ENCODE peak calls at places on chromosome 22, in seven cellular contexts. P is K562, E is IMR-90, N is GM12878, O is H1, Q is SK-N-SH, R is HepG2. U is an unnamed sample.

GRCh38 chr22:37244114-37244921 is at the start of gene RAC2:
- DNase-seq in P (peak; percentile 84), E (peak; percentile 57), N (no peak), O (no peak), Q (peak; percentile 57), R (no peak), U (no peak)

GRCh38 chr22:31683181-31684105 is 21.4 kb upstream of the PISD start:
- DNase-seq in P (no peak), E (no peak), N (no peak), O (no peak), Q (no peak), R (no peak), U (no peak)

GRCh38 chr22:29756341-29756740 is 10.5 kb downstream of the ZMAT5 start:
- DNase-seq in P (no peak), E (no peak), N (no peak), O (no peak), Q (no peak), R (no peak), U (no peak)

GRCh38 chr22:22520667-22521602 is 865 bp upstream of the ZNF280A start:
- DNase-seq in P (peak; percentile 85), E (peak; percentile 19), N (no peak), O (no peak), Q (no peak), R (no peak), U (no peak)

GRCh38 chr22:30926706-30927105 is 41.9 kb downstream of the MORC2 start:
- DNase-seq in P (no peak), E (no peak), N (no peak), O (no peak), Q (no peak), R (no peak), U (no peak)

GRCh38 chr22:31561970-31562369 is 65.6 kb downstream of the SFI1 start:
- DNase-seq in P (no peak), E (no peak), N (no peak), O (no peak), Q (no peak), R (no peak), U (no peak)

GRCh38 chr22:49207008-49207775 is 620.5 kb downstream of the BRD1 start:
- DNase-seq in P (no peak), E (no peak), N (no peak), O (no peak), Q (no peak), R (no peak), U (no peak)

GRCh38 chr22:31821572-31821971 is 67.8 kb downstream of the DEPDC5 start:
- DNase-seq in P (no peak), E (no peak), N (no peak), O (no peak), Q (no peak), R (no peak), U (no peak)

GRCh38 chr22:44192098-44192810 is 11.5 kb downstream of the PARVG start:
- DNase-seq in P (peak; percentile 83), E (no peak), N (no peak), O (peak; percentile 15), Q (peak; percentile 70), R (no peak), U (no peak)

GRCh38 chr22:48973694-48974041 is 854.0 kb downstream of the BRD1 start:
- DNase-seq in P (no peak), E (no peak), N (no peak), O (no peak), Q (no peak), R (no peak), U (no peak)

GRCh38 chr22:47626428-47627390 is 864.3 kb downstream of the TBC1D22A start:
- DNase-seq in P (peak; percentile 19), E (no peak), N (no peak), O (no peak), Q (no peak), R (peak; percentile 13), U (peak; percentile 25)

GRCh38 chr22:44862981-44863860 is 110.8 kb downstream of the ARHGAP8 start:
- DNase-seq in P (peak; percentile 61), E (no peak), N (no peak), O (no peak), Q (no peak), R (no peak), U (no peak)

GRCh38 chr22:29308791-29309262 is 2.4 kb downstream of the GAS2L1 start:
- DNase-seq in P (no peak), E (peak; percentile 65), N (no peak), O (no peak), Q (peak; percentile 39), R (no peak), U (no peak)

GRCh38 chr22:46368422-46368821 is 32.9 kb downstream of the TRMU start:
- DNase-seq in P (no peak), E (no peak), N (no peak), O (no peak), Q (no peak), R (no peak), U (no peak)

GRCh38 chr22:46365166-46365624 is 29.7 kb downstream of the TRMU start:
- DNase-seq in P (no peak), E (no peak), N (no peak), O (no peak), Q (no peak), R (no peak), U (no peak)

GRCh38 chr22:46367707-46368191 is 32.2 kb downstream of the TRMU start:
- DNase-seq in P (peak; percentile 72), E (peak; percentile 40), N (no peak), O (peak; percentile 61), Q (peak; percentile 87), R (peak; percentile 44), U (peak; percentile 64)

GRCh38 chr22:46366327-46366731 is 30.8 kb downstream of the TRMU start:
- DNase-seq in P (no peak), E (no peak), N (no peak), O (no peak), Q (no peak), R (no peak), U (no peak)

GRCh38 chr22:46366801-46367706 is 31.5 kb downstream of the TRMU start:
- DNase-seq in P (no peak), E (no peak), N (no peak), O (no peak), Q (no peak), R (no peak), U (no peak)
- TF ChIP-seq USF2 in P (no peak), E (no peak), N (no peak), O (no peak), Q (no peak), R (no peak), U (no peak)

GRCh38 chr22:42933783-42934144 is 76.7 kb upstream of the ARFGAP3 start:
- DNase-seq in P (no peak), E (peak; percentile 97), N (no peak), O (no peak), Q (no peak), R (peak; percentile 33), U (peak; percentile 73)

GRCh38 chr22:42932197-42932519 is 75.1 kb upstream of the ARFGAP3 start:
- DNase-seq in P (no peak), E (no peak), N (no peak), O (no peak), Q (no peak), R (no peak), U (no peak)

GRCh38 chr22:42931421-42932196 is 74.5 kb upstream of the ARFGAP3 start:
- DNase-seq in P (no peak), E (peak; percentile 18), N (peak; percentile 79), O (no peak), Q (no peak), R (no peak), U (no peak)

GRCh38 chr22:42932857-42933782 is 76.0 kb upstream of the ARFGAP3 start:
- DNase-seq in P (peak; percentile 33), E (peak; percentile 28), N (peak; percentile 71), O (no peak), Q (no peak), R (no peak), U (no peak)

GRCh38 chr22:42934338-42934737 is 77.3 kb upstream of the ARFGAP3 start:
- DNase-seq in P (no peak), E (no peak), N (no peak), O (no peak), Q (no peak), R (no peak), U (no peak)
- H3K4me3 ChIP-seq in P (no peak overlapping the region), E (no peak overlapping the region), N (peak overlapping the region; percentile 74), O (no peak overlapping the region), Q (no peak overlapping the region), R (no peak overlapping the region), U (no peak overlapping the region)

DNA sequence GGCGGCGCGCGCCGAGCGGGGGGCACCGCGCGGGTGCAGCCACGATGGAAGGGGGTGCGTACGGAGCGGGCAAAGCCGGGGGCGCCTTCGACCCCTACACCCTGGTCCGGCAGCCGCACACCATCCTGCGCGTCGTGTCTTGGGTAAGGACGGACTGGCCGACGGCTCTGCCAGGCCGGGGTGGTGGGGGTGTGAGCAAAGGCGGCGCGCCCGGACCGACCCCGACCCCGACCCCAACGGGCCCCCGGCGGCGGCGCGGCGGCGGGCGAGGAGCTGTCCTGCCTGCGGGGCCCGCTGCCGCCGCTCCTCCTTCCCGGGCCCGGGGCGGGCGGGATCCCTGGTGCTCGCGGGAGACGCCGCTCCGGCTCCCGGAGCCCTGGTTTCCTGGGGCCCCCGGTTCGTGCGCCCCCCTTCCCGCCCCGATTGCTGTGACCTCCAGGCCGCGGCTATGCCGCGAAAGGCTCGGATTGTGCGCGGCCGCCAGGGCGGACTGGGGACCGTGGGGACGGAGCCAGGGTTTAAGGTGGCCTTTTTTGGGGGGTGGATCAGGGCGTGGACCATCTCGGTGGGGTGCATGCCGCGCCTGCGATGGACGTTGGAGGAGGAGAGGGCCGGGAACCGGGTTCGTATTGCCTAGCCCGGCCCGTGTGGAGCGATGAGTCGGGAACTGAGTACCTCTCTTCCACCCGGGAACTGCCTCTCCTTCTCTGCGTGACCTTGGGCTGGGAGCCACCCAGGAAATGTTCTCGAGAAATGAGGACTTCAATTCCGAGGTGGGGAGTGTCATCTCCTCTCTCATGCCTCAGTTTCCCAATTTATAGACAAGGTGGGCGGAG is at the start of gene SYNGR1:
- DNase-seq in P (peak; percentile 54), E (no peak), N (no peak), O (no peak), Q (peak; percentile 69), R (no peak), U (no peak)
- TF ChIP-seq USF2 in P (no peak), E (no peak), N (no peak), O (no peak), Q (no peak), R (no peak), U (no peak)

GRCh38 chr22:32883131-32883530 is 81.6 kb downstream of the TIMP3 start:
- DNase-seq in P (peak; percentile 23), E (no peak), N (no peak), O (no peak), Q (peak; percentile 55), R (no peak), U (no peak)

GRCh38 chr22:32880061-32880460 is 78.6 kb downstream of the TIMP3 start:
- DNase-seq in P (no peak), E (peak; percentile 63), N (no peak), O (no peak), Q (no peak), R (no peak), U (no peak)

GRCh38 chr22:32880906-32881596 is 79.5 kb downstream of the TIMP3 start:
- DNase-seq in P (peak; percentile 79), E (peak; percentile 73), N (no peak), O (no peak), Q (peak; percentile 89), R (no peak), U (no peak)

GRCh38 chr22:32879550-32879949 is 78.0 kb downstream of the TIMP3 start:
- DNase-seq in P (no peak), E (no peak), N (no peak), O (no peak), Q (no peak), R (no peak), U (no peak)

DNA sequence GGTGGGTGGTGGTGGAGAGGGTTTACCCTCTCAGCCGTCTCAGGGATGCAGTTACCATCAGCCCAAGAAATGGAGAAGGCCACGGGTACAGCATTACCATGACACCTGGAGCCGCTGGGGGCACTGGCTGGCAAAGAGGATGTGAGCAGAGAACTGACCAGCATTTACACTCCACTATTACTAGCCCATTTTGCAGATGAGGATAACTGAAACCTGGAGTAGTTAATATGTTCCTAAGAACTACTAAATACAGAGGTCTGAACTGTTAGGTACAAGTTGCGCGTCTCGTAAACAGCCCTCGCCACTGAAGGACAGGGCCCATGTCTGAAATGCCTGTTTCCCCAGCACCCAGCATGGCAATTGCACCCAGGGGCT is 79.0 kb downstream of the TIMP3 start:
- DNase-seq in P (peak; percentile 19), E (no peak), N (no peak), O (no peak), Q (no peak), R (no peak), U (no peak)
- H3K4me3 ChIP-seq in P (no peak overlapping the region), E (no peak overlapping the region), N (no peak overlapping the region), O (no peak overlapping the region), Q (no peak overlapping the region), R (no peak overlapping the region), U (no peak overlapping the region)

U was measured in A549.